ENCODE peak calls at places on chromosomes 7 and 10, in seven cellular contexts. A is H1, X is OCI-LY7, M is upper lobe of right lung, T is GM23338, C is psoas muscle, P is aorta. R is an unnamed sample.
A peak's percentile ranks its signal among the peaks of the same experiment; 100 is the strongest.

GRCh38 chr10:11225935-11226334 is 208.3 kb downstream of the CELF2 start:
- DNase-seq in X (no peak), P (no peak), A (no peak), T (no peak), M (no peak), C (no peak), R (no peak)

GRCh38 chr10:36669615-36670325 is 455.6 kb upstream of the ANKRD30A start:
- DNase-seq in T (no peak), C (no peak), X (no peak), A (no peak), M (no peak), P (no peak), R (no peak)

GRCh38 chr7:146232604-146233003 is 116.0 kb downstream of the CNTNAP2 start:
- DNase-seq in P (no peak), M (no peak), C (no peak), T (no peak), X (no peak), A (no peak), R (no peak)

GRCh38 chr10:46540412-46541016 is 15.9 kb downstream of the GPRIN2 start:
- DNase-seq in C (peak; percentile 43), A (no peak), P (peak; percentile 67), X (no peak), M (peak; percentile 62), T (no peak), R (no peak)

GRCh38 chr10:19947656-19948055 is 131.4 kb downstream of the PLXDC2 start:
- DNase-seq in T (no peak), X (no peak), A (no peak), M (no peak), C (no peak), P (no peak), R (no peak)

GRCh38 chr10:80158598-80159127 is 26.1 kb downstream of the PLAC9 start:
- DNase-seq in T (no peak), X (no peak), M (no peak), A (no peak), P (peak; percentile 94), C (peak; percentile 91), R (peak; percentile 92)

GRCh38 chr7:157715938-157716280 is 379.1 kb downstream of the DNAJB6 start:
- DNase-seq in A (no peak), T (no peak), C (no peak), X (no peak), P (peak; percentile 55), M (no peak), R (no peak)

GRCh38 chr7:117010375-117011133 is 57.3 kb downstream of the ST7 start:
- DNase-seq in A (no peak), T (no peak), C (no peak), X (no peak), P (no peak), M (no peak), R (peak; percentile 59)

GRCh38 chr7:74029094-74029785 is 1.3 kb downstream of the ELN start:
- DNase-seq in M (no peak), C (no peak), P (peak; percentile 77), X (no peak), T (no peak), A (no peak), R (no peak)

GRCh38 chr7:74030861-74031260 is 2.9 kb downstream of the ELN start:
- DNase-seq in C (no peak), M (no peak), P (peak; percentile 75), A (no peak), X (no peak), T (no peak), R (no peak)

GRCh38 chr7:74031403-74032190 is 3.6 kb downstream of the ELN start:
- DNase-seq in T (no peak), M (no peak), C (peak; percentile 31), A (no peak), P (no peak), X (no peak), R (no peak)

GRCh38 chr7:74028321-74028812 is 394 bp downstream of the ELN start:
- DNase-seq in A (no peak), M (no peak), C (peak; percentile 56), X (no peak), P (peak; percentile 76), T (no peak), R (no peak)

GRCh38 chr7:74029991-74030415 is 2.0 kb downstream of the ELN start:
- DNase-seq in A (no peak), M (no peak), X (no peak), T (peak; percentile 27), P (peak; percentile 74), C (peak; percentile 56), R (no peak)
- H3K4me1 ChIP-seq in A (peaks cover 12% of the 10 kb centered on the region), M (peaks cover 36% of the 10 kb centered on the region), X (no peaks in the 10 kb centered on the region), T (peaks cover 20% of the 10 kb centered on the region), P (no peaks in the 10 kb centered on the region), C (peaks cover 49% of the 10 kb centered on the region), R (peaks cover 8% of the 10 kb centered on the region)

GRCh38 chr7:151408498-151408838 is 1.4 kb downstream of the WDR86 start:
- DNase-seq in M (peak; percentile 61), T (no peak), P (no peak), C (peak; percentile 29), X (no peak), A (no peak), R (no peak)
- H3K4me3 ChIP-seq in M (peak overlapping the region; percentile 45), T (peak overlapping the region; percentile 92), P (no peak overlapping the region), C (no peak overlapping the region), X (no peak overlapping the region), A (peak overlapping the region; percentile 69), R (no peak overlapping the region)

GRCh38 chr7:8146156-8146555 is 115.8 kb downstream of the ICA1 start:
- DNase-seq in T (no peak), A (no peak), P (no peak), M (no peak), X (no peak), C (no peak), R (no peak)
- H3K4me1 ChIP-seq in T (peaks cover 30% of the 10 kb centered on the region), A (no peaks in the 10 kb centered on the region), P (no peaks in the 10 kb centered on the region), M (no peaks in the 10 kb centered on the region), X (peaks cover 6% of the 10 kb centered on the region), C (peaks cover 17% of the 10 kb centered on the region), R (peaks cover 4% of the 10 kb centered on the region)

GRCh38 chr10:86665868-86666267 is 2.4 kb upstream of the LDB3 start:
- DNase-seq in P (no peak), A (no peak), T (no peak), M (no peak), C (no peak), X (no peak), R (no peak)

GRCh38 chr10:86665218-86665607 is 3.1 kb upstream of the LDB3 start:
- DNase-seq in C (no peak), X (no peak), M (no peak), P (no peak), A (no peak), T (no peak), R (no peak)

GRCh38 chr10:86664370-86665217 is 3.7 kb upstream of the LDB3 start:
- DNase-seq in A (no peak), X (no peak), T (no peak), C (peak; percentile 77), P (no peak), M (no peak), R (no peak)

GRCh38 chr10:86667421-86668181 is 710 bp upstream of the LDB3 start:
- DNase-seq in T (no peak), A (no peak), C (no peak), X (no peak), M (no peak), P (peak; percentile 86), R (no peak)

GRCh38 chr10:86666538-86666937 is 1.8 kb upstream of the LDB3 start:
- DNase-seq in T (no peak), A (no peak), X (no peak), M (no peak), P (no peak), C (no peak), R (no peak)
- H3K4me3 ChIP-seq in T (no peak overlapping the region), A (no peak overlapping the region), X (no peak overlapping the region), M (no peak overlapping the region), P (no peak overlapping the region), C (peak overlapping the region; percentile 69), R (no peak overlapping the region)